ENCODE peak calls at places on chromosomes 6 and 20, in five cellular contexts. J is NCI-H748 treated with DMSO at 0.1 percent for 48 hours, B is nephron progenitor cell, W is NB4, E is ovary. K is an unnamed sample.

GRCh38 chr6:123770247-123770949 is 33.3 kb upstream of the NKAIN2 start:
- DNase-seq in J (no peak), B (no peak), W (no peak), E (no peak), K (no peak)

GRCh38 chr6:30480536-30481156 is 8.7 kb upstream of the HLA-E start:
- DNase-seq in J (no peak), B (no peak), W (peak), E (no peak), K (peak)

GRCh38 chr20:63238491-63239126 is 2.9 kb downstream of the BIRC7 start:
- DNase-seq in J (no peak), B (no peak), W (peak), E (no peak), K (no peak)

GRCh38 chr6:105592329-105592728 is 189.4 kb upstream of the PREP start:
- DNase-seq in J (no peak), B (no peak), W (no peak), E (no peak), K (no peak)

GRCh38 chr6:87184762-87185250 is 29.4 kb downstream of the ZNF292 start:
- DNase-seq in J (no peak), B (no peak), W (no peak), E (no peak), K (no peak)

GRCh38 chr6:34155471-34156300 is 9.8 kb upstream of the GRM4 start:
- DNase-seq in J (no peak), B (no peak), W (no peak), E (no peak), K (no peak)

GRCh38 chr6:25698631-25699030 is 46.6 kb downstream of the SCGN start:
- DNase-seq in J (no peak), B (no peak), W (no peak), E (no peak), K (no peak)

GRCh38 chr20:41411458-41411857 is 44.8 kb upstream of the EMILIN3 start:
- DNase-seq in J (no peak), B (no peak), W (peak), E (no peak), K (no peak)

GRCh38 chr6:108896111-108896661 is 48.0 kb downstream of the ARMC2 start:
- DNase-seq in J (no peak), B (no peak), W (peak), E (no peak), K (no peak)

GRCh38 chr20:59779656-59780380 is 153.6 kb downstream of the SYCP2 start:
- DNase-seq in J (no peak), B (no peak), W (no peak), E (no peak), K (no peak)

GRCh38 chr6:11848852-11849731 is 70.5 kb upstream of the ADTRP start:
- DNase-seq in J (no peak), B (no peak), W (no peak), E (no peak), K (no peak)

GRCh38 chr6:116529466-116529969 is 16.0 kb downstream of the TRAPPC3L start:
- DNase-seq in J (no peak), B (no peak), W (no peak), E (no peak), K (no peak)

GRCh38 chr20:42531675-42531985 is 658.1 kb downstream of the PTPRT start:
- DNase-seq in J (peak), B (no peak), W (peak), E (no peak), K (no peak)

GRCh38 chr6:151445482-151445881 is 6.4 kb downstream of the RMND1 start:
- DNase-seq in J (no peak), B (no peak), W (no peak), E (no peak), K (no peak)

GRCh38 chr6:33585403-33586107 is 5.5 kb upstream of the BAK1 start:
- DNase-seq in J (peak), B (peak), W (peak), E (peak), K (peak)

GRCh38 chr20:57072184-57072583 is 194.3 kb downstream of the BMP7 start:
- DNase-seq in J (no peak), B (no peak), W (no peak), E (no peak), K (no peak)

GRCh38 chr6:150310539-150310938 is 58.3 kb upstream of the IYD start:
- DNase-seq in J (no peak), B (no peak), W (no peak), E (no peak), K (no peak)

GRCh38 chr6:31120151-31120915 is at the start of gene CDSN:
- DNase-seq in J (no peak), B (no peak), W (no peak), E (no peak), K (no peak)

GRCh38 chr6:154397491-154398195 is 41.0 kb upstream of the IPCEF1 start:
- DNase-seq in J (no peak), B (no peak), W (no peak), E (no peak), K (no peak)

GRCh38 chr6:97790926-97791590 is 508.0 kb upstream of the MMS22L start:
- DNase-seq in J (no peak), B (no peak), W (no peak), E (no peak), K (no peak)

GRCh38 chr6:16276991-16277981 is 38.9 kb downstream of the GMPR start:
- DNase-seq in J (no peak), B (peak), W (peak), E (peak), K (no peak)

GRCh38 chr6:27479319-27480182 is 6.6 kb upstream of the ZNF184 start:
- DNase-seq in J (peak), B (peak), W (peak), E (peak), K (peak)

GRCh38 chr6:36384095-36384494 is 3.4 kb downstream of the ETV7 start:
- DNase-seq in J (no peak), B (no peak), W (no peak), E (no peak), K (no peak)

GRCh38 chr6:137157601-137158000 is 15.8 kb downstream of the IL22RA2 start:
- DNase-seq in J (no peak), B (no peak), W (no peak), E (no peak), K (no peak)

GRCh38 chr6:15017251-15017650 is 228.6 kb upstream of the JARID2 start:
- DNase-seq in J (no peak), B (peak), W (peak), E (no peak), K (peak)

GRCh38 chr6:39829331-39829730 is 37.2 kb downstream of the DAAM2 start:
- DNase-seq in J (no peak), B (no peak), W (no peak), E (no peak), K (no peak)